ENCODE peak calls at places on chromosomes 13 and 19, in eight cellular contexts. P, L, B, R, H, F, K and M are unnamed samples.

GRCh38 chr19:51094696-51095279 is 12.1 kb upstream of the KLK14 start:
- DNase-seq in P (no peak), L (peak; percentile 89), B (peak; percentile 13), R (peak; percentile 83), H (peak; percentile 77), F (peak; percentile 87), K (no peak), M (peak; percentile 16)

GRCh38 chr13:54029226-54029625 is 1000.6 kb downstream of the OLFM4 start:
- DNase-seq in P (no peak), L (no peak), B (no peak), R (no peak), H (peak; percentile 15), F (no peak), K (peak; percentile 21), M (no peak)

GRCh38 chr19:41860419-41861097 is 503 bp downstream of the RPS19 start:
- DNase-seq in P (no peak), L (peak; percentile 14), B (no peak), R (no peak), H (no peak), F (no peak), K (no peak), M (peak; percentile 40)

GRCh38 chr19:42301646-42302204 is at the start of gene PRR19:
- DNase-seq in P (no peak), L (no peak), B (no peak), R (no peak), H (peak; percentile 57), F (peak; percentile 60), K (no peak), M (no peak)

GRCh38 chr13:20960663-20961309 is 58.2 kb upstream of the XPO4 start:
- DNase-seq in P (no peak), L (no peak), B (peak; percentile 78), R (no peak), H (no peak), F (no peak), K (no peak), M (peak; percentile 21)

GRCh38 chr19:18119243-18120105 is 21.9 kb downstream of the MAST3 start:
- DNase-seq in P (no peak), L (no peak), B (no peak), R (no peak), H (peak; percentile 20), F (peak; percentile 30), K (no peak), M (no peak)

GRCh38 chr19:33868821-33869412 is 72.2 kb downstream of the KCTD15 start:
- DNase-seq in P (no peak), L (peak; percentile 73), B (no peak), R (peak; percentile 59), H (peak; percentile 55), F (no peak), K (no peak), M (peak; percentile 43)

GRCh38 chr13:33445476-33445875 is 159.9 kb upstream of the STARD13 start:
- DNase-seq in P (no peak), L (no peak), B (no peak), R (no peak), H (no peak), F (no peak), K (no peak), M (no peak)

GRCh38 chr19:57688011-57688763 is 6.4 kb downstream of the ZNF551 start:
- DNase-seq in P (no peak), L (no peak), B (no peak), R (no peak), H (no peak), F (no peak), K (no peak), M (no peak)

GRCh38 chr13:44312898-44313551 is 60.6 kb upstream of the SERP2 start:
- DNase-seq in P (peak; percentile 88), L (no peak), B (peak; percentile 14), R (no peak), H (no peak), F (no peak), K (no peak), M (peak; percentile 87)

DNA sequence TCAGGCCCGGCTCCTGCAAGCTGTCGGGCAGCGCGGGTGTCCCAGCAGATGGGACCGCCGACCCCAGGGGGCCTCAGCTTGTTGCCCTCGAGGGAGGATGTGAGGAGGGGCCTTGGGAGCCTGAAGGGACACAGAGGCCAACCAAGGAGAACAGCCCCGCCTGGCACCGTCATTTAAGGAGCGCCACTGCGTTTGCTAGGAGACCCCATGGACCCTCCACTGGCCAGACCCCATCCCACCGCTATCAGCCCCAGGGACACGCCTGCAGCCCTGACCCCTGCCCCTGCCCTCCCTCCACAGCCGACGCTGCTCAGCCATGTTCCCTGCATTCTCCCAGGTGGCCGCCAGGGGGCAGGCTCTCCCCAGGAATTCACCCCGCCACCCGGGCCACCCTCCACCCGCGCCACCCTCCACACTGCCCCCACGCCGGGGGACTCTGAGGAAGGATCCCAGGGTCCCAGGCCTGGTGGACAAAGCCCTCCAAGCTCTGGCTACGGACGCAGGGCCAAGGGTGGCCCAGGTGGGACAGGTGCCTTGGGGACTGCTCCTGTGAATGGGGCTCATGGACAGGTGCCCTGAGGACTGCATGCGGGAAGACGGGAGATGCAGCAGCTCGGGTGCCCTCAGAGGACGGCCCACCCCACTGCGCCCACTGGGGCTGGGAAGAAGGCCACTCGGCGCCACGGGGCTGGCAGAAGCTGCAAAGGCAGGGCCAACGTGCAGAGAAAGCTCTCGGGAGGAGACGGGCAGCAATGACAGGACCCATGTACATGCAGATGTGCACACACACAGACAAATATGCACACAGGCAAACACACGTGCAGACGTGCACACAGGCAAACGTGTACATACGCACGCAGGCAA is 34.4 kb downstream of the PIP5K1C start:
- DNase-seq in P (no peak), L (peak; percentile 96), B (peak; percentile 13), R (peak; percentile 96), H (peak; percentile 61), F (peak; percentile 87), K (no peak), M (peak; percentile 46)
- H2AFZ ChIP-seq in P (no peak overlapping the region), L (no peak overlapping the region), B (no peak overlapping the region), R (no peak overlapping the region), H (no peak overlapping the region), F (no peak overlapping the region), K (no peak overlapping the region), M (no peak overlapping the region)

GRCh38 chr13:59519776-59520175 is 644.0 kb downstream of the DIAPH3 start:
- DNase-seq in P (no peak), L (no peak), B (no peak), R (no peak), H (no peak), F (no peak), K (no peak), M (no peak)

GRCh38 chr13:59510377-59510776 is 653.4 kb downstream of the DIAPH3 start:
- DNase-seq in P (no peak), L (no peak), B (no peak), R (no peak), H (no peak), F (no peak), K (no peak), M (no peak)

GRCh38 chr13:59513686-59514085 is 650.0 kb downstream of the DIAPH3 start:
- DNase-seq in P (no peak), L (no peak), B (no peak), R (no peak), H (no peak), F (no peak), K (no peak), M (no peak)

GRCh38 chr13:59514316-59514715 is 649.4 kb downstream of the DIAPH3 start:
- DNase-seq in P (no peak), L (no peak), B (no peak), R (no peak), H (no peak), F (no peak), K (no peak), M (no peak)
- TF ChIP-seq POLR2AphosphoS5 in P (no peak), L (no peak), B (no peak), R (no peak), H (no peak), F (no peak), K (no peak), M (no peak)

GRCh38 chr13:98769736-98770135 is 17.3 kb upstream of the SLC15A1 start:
- DNase-seq in P (no peak), L (no peak), B (no peak), R (no peak), H (no peak), F (no peak), K (no peak), M (no peak)

GRCh38 chr13:98773053-98773452 is 20.6 kb upstream of the SLC15A1 start:
- DNase-seq in P (no peak), L (no peak), B (no peak), R (peak; percentile 77), H (peak; percentile 47), F (no peak), K (no peak), M (no peak)

GRCh38 chr13:98774776-98775175 is 22.3 kb upstream of the SLC15A1 start:
- DNase-seq in P (no peak), L (no peak), B (no peak), R (no peak), H (no peak), F (no peak), K (no peak), M (no peak)

GRCh38 chr13:98773921-98774320 is 21.4 kb upstream of the SLC15A1 start:
- DNase-seq in P (no peak), L (no peak), B (no peak), R (no peak), H (no peak), F (no peak), K (no peak), M (no peak)

GRCh38 chr13:98771838-98772611 is 19.6 kb upstream of the SLC15A1 start:
- DNase-seq in P (no peak), L (no peak), B (no peak), R (no peak), H (no peak), F (no peak), K (no peak), M (no peak)
- H2AFZ ChIP-seq in P (no peak overlapping the region), L (no peak overlapping the region), B (no peak overlapping the region), R (no peak overlapping the region), H (no peak overlapping the region), F (no peak overlapping the region), K (no peak overlapping the region), M (no peak overlapping the region)

GRCh38 chr13:75759531-75759930 is 123.4 kb downstream of the LMO7 start:
- DNase-seq in P (no peak), L (no peak), B (peak; percentile 34), R (no peak), H (no peak), F (no peak), K (no peak), M (no peak)

GRCh38 chr13:75760182-75760981 is 124.3 kb downstream of the LMO7 start:
- DNase-seq in P (peak; percentile 37), L (no peak), B (peak; percentile 98), R (no peak), H (no peak), F (no peak), K (no peak), M (peak; percentile 54)

GRCh38 chr13:75762066-75762937 is 126.2 kb downstream of the LMO7 start:
- DNase-seq in P (no peak), L (no peak), B (peak; percentile 15), R (no peak), H (no peak), F (no peak), K (peak; percentile 84), M (peak; percentile 76)

GRCh38 chr13:75762967-75763366 is 126.8 kb downstream of the LMO7 start:
- DNase-seq in P (no peak), L (no peak), B (peak; percentile 26), R (no peak), H (no peak), F (no peak), K (peak; percentile 24), M (peak; percentile 13)

DNA sequence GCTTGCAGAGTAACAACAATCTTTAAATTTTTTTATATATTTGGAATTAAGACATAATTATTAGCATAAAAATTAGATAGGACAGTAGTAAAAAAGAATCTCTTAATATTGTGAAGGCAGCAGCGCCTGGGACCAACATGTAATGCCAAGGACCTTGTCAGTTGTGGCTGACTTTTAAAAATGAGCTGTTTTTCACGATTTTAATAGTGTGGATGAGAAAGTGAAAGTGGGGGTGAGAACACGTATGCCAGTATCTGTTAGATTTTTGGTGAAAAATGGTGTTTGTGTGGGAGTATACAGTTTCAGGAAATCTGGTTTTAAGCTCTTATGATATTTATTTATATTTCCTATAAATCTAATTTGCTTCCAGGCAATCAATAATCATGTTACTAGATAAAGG is 125.2 kb downstream of the LMO7 start:
- DNase-seq in P (no peak), L (no peak), B (no peak), R (no peak), H (no peak), F (no peak), K (peak; percentile 25), M (no peak)
- TF ChIP-seq POLR2AphosphoS5 in P (no peak), L (no peak), B (no peak), R (no peak), H (no peak), F (no peak), K (no peak), M (no peak)